ENCODE peak calls at places on chromosome 5, in seven cellular contexts. One of them, this sample, is unnamed.

GRCh38 chr5:170429014-170429413 is 39.8 kb upstream of the KCNMB1 start:
- DNase-seq in T-helper 2 cell: no peak
- DNase-seq in stimulated activated CD8-positive, alpha-beta memory T cell treated with anti-CD3 and anti-CD28 coated beads, Interleukin-2, amount 100 ng/mL, for 1 hour: no peak
- DNase-seq in hypothalamus: no peak
- DNase-seq in activated CD4-positive, CD25-positive, alpha-beta regulatory T cell: no peak
- DNase-seq in ELF-1: peak
- DNase-seq in activated naive CD8-positive, alpha-beta T cell treated with anti-CD3 and anti-CD28 coated beads, Interleukin-2, amount 50 U/mL, for 24 hours: no peak
- DNase-seq in this sample: no peak

GRCh38 chr5:145010834-145011233 is 824.3 kb downstream of the PRELID2 start:
- DNase-seq in activated CD4-positive, CD25-positive, alpha-beta regulatory T cell: no peak
- DNase-seq in stimulated activated CD8-positive, alpha-beta memory T cell treated with anti-CD3 and anti-CD28 coated beads, Interleukin-2, amount 100 ng/mL, for 1 hour: no peak
- DNase-seq in hypothalamus: no peak
- DNase-seq in ELF-1: no peak
- DNase-seq in activated naive CD8-positive, alpha-beta T cell treated with anti-CD3 and anti-CD28 coated beads, Interleukin-2, amount 50 U/mL, for 24 hours: no peak
- DNase-seq in T-helper 2 cell: no peak
- DNase-seq in this sample: no peak

GRCh38 chr5:115507682-115508081 is 36.9 kb downstream of the FEM1C start:
- DNase-seq in ELF-1: no peak
- DNase-seq in stimulated activated CD8-positive, alpha-beta memory T cell treated with anti-CD3 and anti-CD28 coated beads, Interleukin-2, amount 100 ng/mL, for 1 hour: no peak
- DNase-seq in hypothalamus: no peak
- DNase-seq in activated CD4-positive, CD25-positive, alpha-beta regulatory T cell: no peak
- DNase-seq in activated naive CD8-positive, alpha-beta T cell treated with anti-CD3 and anti-CD28 coated beads, Interleukin-2, amount 50 U/mL, for 24 hours: no peak
- DNase-seq in T-helper 2 cell: no peak
- DNase-seq in this sample: no peak

GRCh38 chr5:141477815-141478214 is 2.0 kb downstream of the PCDHGC3 start:
- DNase-seq in hypothalamus: no peak
- DNase-seq in activated CD4-positive, CD25-positive, alpha-beta regulatory T cell: no peak
- DNase-seq in stimulated activated CD8-positive, alpha-beta memory T cell treated with anti-CD3 and anti-CD28 coated beads, Interleukin-2, amount 100 ng/mL, for 1 hour: no peak
- DNase-seq in ELF-1: no peak
- DNase-seq in activated naive CD8-positive, alpha-beta T cell treated with anti-CD3 and anti-CD28 coated beads, Interleukin-2, amount 50 U/mL, for 24 hours: no peak
- DNase-seq in T-helper 2 cell: no peak
- DNase-seq in this sample: no peak

GRCh38 chr5:87195616-87196015 is 72.1 kb upstream of the RASA1 start:
- DNase-seq in stimulated activated CD8-positive, alpha-beta memory T cell treated with anti-CD3 and anti-CD28 coated beads, Interleukin-2, amount 100 ng/mL, for 1 hour: no peak
- DNase-seq in ELF-1: no peak
- DNase-seq in activated CD4-positive, CD25-positive, alpha-beta regulatory T cell: no peak
- DNase-seq in T-helper 2 cell: no peak
- DNase-seq in activated naive CD8-positive, alpha-beta T cell treated with anti-CD3 and anti-CD28 coated beads, Interleukin-2, amount 50 U/mL, for 24 hours: no peak
- DNase-seq in hypothalamus: no peak
- DNase-seq in this sample: no peak

GRCh38 chr5:175306381-175306780 is 137.6 kb downstream of the DRD1 start:
- DNase-seq in T-helper 2 cell: no peak
- DNase-seq in activated naive CD8-positive, alpha-beta T cell treated with anti-CD3 and anti-CD28 coated beads, Interleukin-2, amount 50 U/mL, for 24 hours: no peak
- DNase-seq in ELF-1: no peak
- DNase-seq in stimulated activated CD8-positive, alpha-beta memory T cell treated with anti-CD3 and anti-CD28 coated beads, Interleukin-2, amount 100 ng/mL, for 1 hour: no peak
- DNase-seq in activated CD4-positive, CD25-positive, alpha-beta regulatory T cell: no peak
- DNase-seq in hypothalamus: no peak
- DNase-seq in this sample: no peak

GRCh38 chr5:147400076-147400809 is 109.6 kb downstream of the DPYSL3 start:
- DNase-seq in activated CD4-positive, CD25-positive, alpha-beta regulatory T cell: no peak
- DNase-seq in ELF-1: no peak
- DNase-seq in activated naive CD8-positive, alpha-beta T cell treated with anti-CD3 and anti-CD28 coated beads, Interleukin-2, amount 50 U/mL, for 24 hours: no peak
- DNase-seq in stimulated activated CD8-positive, alpha-beta memory T cell treated with anti-CD3 and anti-CD28 coated beads, Interleukin-2, amount 100 ng/mL, for 1 hour: no peak
- DNase-seq in hypothalamus: no peak
- DNase-seq in T-helper 2 cell: no peak
- DNase-seq in this sample: no peak

GRCh38 chr5:17224858-17225436 is 7.5 kb downstream of the BASP1 start:
- DNase-seq in activated CD4-positive, CD25-positive, alpha-beta regulatory T cell: no peak
- DNase-seq in activated naive CD8-positive, alpha-beta T cell treated with anti-CD3 and anti-CD28 coated beads, Interleukin-2, amount 50 U/mL, for 24 hours: no peak
- DNase-seq in T-helper 2 cell: no peak
- DNase-seq in stimulated activated CD8-positive, alpha-beta memory T cell treated with anti-CD3 and anti-CD28 coated beads, Interleukin-2, amount 100 ng/mL, for 1 hour: no peak
- DNase-seq in ELF-1: no peak
- DNase-seq in hypothalamus: no peak
- DNase-seq in this sample: no peak

GRCh38 chr5:6125781-6126180 is 252.6 kb downstream of the MED10 start:
- DNase-seq in T-helper 2 cell: no peak
- DNase-seq in ELF-1: no peak
- DNase-seq in stimulated activated CD8-positive, alpha-beta memory T cell treated with anti-CD3 and anti-CD28 coated beads, Interleukin-2, amount 100 ng/mL, for 1 hour: no peak
- DNase-seq in activated naive CD8-positive, alpha-beta T cell treated with anti-CD3 and anti-CD28 coated beads, Interleukin-2, amount 50 U/mL, for 24 hours: no peak
- DNase-seq in activated CD4-positive, CD25-positive, alpha-beta regulatory T cell: no peak
- DNase-seq in hypothalamus: no peak
- DNase-seq in this sample: no peak

GRCh38 chr5:1883925-1884637 is 1.4 kb upstream of the IRX4 start:
- DNase-seq in activated naive CD8-positive, alpha-beta T cell treated with anti-CD3 and anti-CD28 coated beads, Interleukin-2, amount 50 U/mL, for 24 hours: no peak
- DNase-seq in ELF-1: peak
- DNase-seq in hypothalamus: no peak
- DNase-seq in stimulated activated CD8-positive, alpha-beta memory T cell treated with anti-CD3 and anti-CD28 coated beads, Interleukin-2, amount 100 ng/mL, for 1 hour: no peak
- DNase-seq in activated CD4-positive, CD25-positive, alpha-beta regulatory T cell: no peak
- DNase-seq in T-helper 2 cell: no peak
- DNase-seq in this sample: no peak

GRCh38 chr5:172029876-172030275 is 23.4 kb upstream of the FBXW11 start:
- DNase-seq in stimulated activated CD8-positive, alpha-beta memory T cell treated with anti-CD3 and anti-CD28 coated beads, Interleukin-2, amount 100 ng/mL, for 1 hour: no peak
- DNase-seq in T-helper 2 cell: no peak
- DNase-seq in activated naive CD8-positive, alpha-beta T cell treated with anti-CD3 and anti-CD28 coated beads, Interleukin-2, amount 50 U/mL, for 24 hours: no peak
- DNase-seq in hypothalamus: no peak
- DNase-seq in ELF-1: no peak
- DNase-seq in activated CD4-positive, CD25-positive, alpha-beta regulatory T cell: no peak
- DNase-seq in this sample: no peak

GRCh38 chr5:181037365-181037861 is 2.7 kb upstream of the BTNL9 start:
- DNase-seq in stimulated activated CD8-positive, alpha-beta memory T cell treated with anti-CD3 and anti-CD28 coated beads, Interleukin-2, amount 100 ng/mL, for 1 hour: no peak
- DNase-seq in ELF-1: no peak
- DNase-seq in hypothalamus: no peak
- DNase-seq in activated CD4-positive, CD25-positive, alpha-beta regulatory T cell: no peak
- DNase-seq in activated naive CD8-positive, alpha-beta T cell treated with anti-CD3 and anti-CD28 coated beads, Interleukin-2, amount 50 U/mL, for 24 hours: no peak
- DNase-seq in T-helper 2 cell: no peak
- DNase-seq in this sample: no peak

GRCh38 chr5:173616577-173617118 is at the start of gene BOD1:
- DNase-seq in activated CD4-positive, CD25-positive, alpha-beta regulatory T cell: peak
- DNase-seq in stimulated activated CD8-positive, alpha-beta memory T cell treated with anti-CD3 and anti-CD28 coated beads, Interleukin-2, amount 100 ng/mL, for 1 hour: peak
- DNase-seq in ELF-1: peak
- DNase-seq in activated naive CD8-positive, alpha-beta T cell treated with anti-CD3 and anti-CD28 coated beads, Interleukin-2, amount 50 U/mL, for 24 hours: peak
- DNase-seq in T-helper 2 cell: peak
- DNase-seq in hypothalamus: peak
- DNase-seq in this sample: peak

GRCh38 chr5:118531276-118531675 is 457.1 kb downstream of the DTWD2 start:
- DNase-seq in activated CD4-positive, CD25-positive, alpha-beta regulatory T cell: no peak
- DNase-seq in T-helper 2 cell: no peak
- DNase-seq in stimulated activated CD8-positive, alpha-beta memory T cell treated with anti-CD3 and anti-CD28 coated beads, Interleukin-2, amount 100 ng/mL, for 1 hour: no peak
- DNase-seq in ELF-1: no peak
- DNase-seq in hypothalamus: no peak
- DNase-seq in activated naive CD8-positive, alpha-beta T cell treated with anti-CD3 and anti-CD28 coated beads, Interleukin-2, amount 50 U/mL, for 24 hours: no peak
- DNase-seq in this sample: no peak

GRCh38 chr5:154366353-154366752 is 79.4 kb upstream of the SAP30L start:
- DNase-seq in activated naive CD8-positive, alpha-beta T cell treated with anti-CD3 and anti-CD28 coated beads, Interleukin-2, amount 50 U/mL, for 24 hours: no peak
- DNase-seq in activated CD4-positive, CD25-positive, alpha-beta regulatory T cell: no peak
- DNase-seq in hypothalamus: no peak
- DNase-seq in ELF-1: no peak
- DNase-seq in stimulated activated CD8-positive, alpha-beta memory T cell treated with anti-CD3 and anti-CD28 coated beads, Interleukin-2, amount 100 ng/mL, for 1 hour: no peak
- DNase-seq in T-helper 2 cell: no peak
- DNase-seq in this sample: no peak

GRCh38 chr5:85484982-85485574 is 1100.4 kb upstream of the EDIL3 start:
- DNase-seq in activated naive CD8-positive, alpha-beta T cell treated with anti-CD3 and anti-CD28 coated beads, Interleukin-2, amount 50 U/mL, for 24 hours: no peak
- DNase-seq in activated CD4-positive, CD25-positive, alpha-beta regulatory T cell: no peak
- DNase-seq in ELF-1: no peak
- DNase-seq in stimulated activated CD8-positive, alpha-beta memory T cell treated with anti-CD3 and anti-CD28 coated beads, Interleukin-2, amount 100 ng/mL, for 1 hour: no peak
- DNase-seq in hypothalamus: no peak
- DNase-seq in T-helper 2 cell: no peak
- DNase-seq in this sample: no peak

GRCh38 chr5:50711280-50711679 is 44.8 kb downstream of the PARP8 start:
- DNase-seq in stimulated activated CD8-positive, alpha-beta memory T cell treated with anti-CD3 and anti-CD28 coated beads, Interleukin-2, amount 100 ng/mL, for 1 hour: peak
- DNase-seq in hypothalamus: no peak
- DNase-seq in activated CD4-positive, CD25-positive, alpha-beta regulatory T cell: peak
- DNase-seq in T-helper 2 cell: peak
- DNase-seq in activated naive CD8-positive, alpha-beta T cell treated with anti-CD3 and anti-CD28 coated beads, Interleukin-2, amount 50 U/mL, for 24 hours: peak
- DNase-seq in ELF-1: no peak
- DNase-seq in this sample: no peak

GRCh38 chr5:56900858-56901578 is 8.4 kb upstream of the SETD9 start:
- DNase-seq in ELF-1: peak
- DNase-seq in T-helper 2 cell: peak
- DNase-seq in hypothalamus: no peak
- DNase-seq in activated naive CD8-positive, alpha-beta T cell treated with anti-CD3 and anti-CD28 coated beads, Interleukin-2, amount 50 U/mL, for 24 hours: no peak
- DNase-seq in activated CD4-positive, CD25-positive, alpha-beta regulatory T cell: no peak
- DNase-seq in stimulated activated CD8-positive, alpha-beta memory T cell treated with anti-CD3 and anti-CD28 coated beads, Interleukin-2, amount 100 ng/mL, for 1 hour: peak
- DNase-seq in this sample: no peak

GRCh38 chr5:59198365-59198764 is 615.5 kb downstream of the RAB3C start:
- DNase-seq in hypothalamus: no peak
- DNase-seq in activated CD4-positive, CD25-positive, alpha-beta regulatory T cell: no peak
- DNase-seq in stimulated activated CD8-positive, alpha-beta memory T cell treated with anti-CD3 and anti-CD28 coated beads, Interleukin-2, amount 100 ng/mL, for 1 hour: no peak
- DNase-seq in activated naive CD8-positive, alpha-beta T cell treated with anti-CD3 and anti-CD28 coated beads, Interleukin-2, amount 50 U/mL, for 24 hours: no peak
- DNase-seq in ELF-1: no peak
- DNase-seq in T-helper 2 cell: no peak
- DNase-seq in this sample: no peak

GRCh38 chr5:178839319-178839704 is 20.4 kb upstream of the ZNF354B start:
- DNase-seq in activated naive CD8-positive, alpha-beta T cell treated with anti-CD3 and anti-CD28 coated beads, Interleukin-2, amount 50 U/mL, for 24 hours: peak
- DNase-seq in stimulated activated CD8-positive, alpha-beta memory T cell treated with anti-CD3 and anti-CD28 coated beads, Interleukin-2, amount 100 ng/mL, for 1 hour: no peak
- DNase-seq in T-helper 2 cell: peak
- DNase-seq in ELF-1: peak
- DNase-seq in activated CD4-positive, CD25-positive, alpha-beta regulatory T cell: no peak
- DNase-seq in hypothalamus: no peak
- DNase-seq in this sample: no peak

GRCh38 chr5:129905467-129906176 is 1.4 kb downstream of the CHSY3 start:
- DNase-seq in activated CD4-positive, CD25-positive, alpha-beta regulatory T cell: no peak
- DNase-seq in stimulated activated CD8-positive, alpha-beta memory T cell treated with anti-CD3 and anti-CD28 coated beads, Interleukin-2, amount 100 ng/mL, for 1 hour: no peak
- DNase-seq in activated naive CD8-positive, alpha-beta T cell treated with anti-CD3 and anti-CD28 coated beads, Interleukin-2, amount 50 U/mL, for 24 hours: peak
- DNase-seq in ELF-1: peak
- DNase-seq in T-helper 2 cell: no peak
- DNase-seq in hypothalamus: peak
- DNase-seq in this sample: no peak

GRCh38 chr5:89241186-89241585 is 358.2 kb upstream of the MEF2C start:
- DNase-seq in T-helper 2 cell: no peak
- DNase-seq in hypothalamus: no peak
- DNase-seq in ELF-1: no peak
- DNase-seq in stimulated activated CD8-positive, alpha-beta memory T cell treated with anti-CD3 and anti-CD28 coated beads, Interleukin-2, amount 100 ng/mL, for 1 hour: no peak
- DNase-seq in activated naive CD8-positive, alpha-beta T cell treated with anti-CD3 and anti-CD28 coated beads, Interleukin-2, amount 50 U/mL, for 24 hours: no peak
- DNase-seq in activated CD4-positive, CD25-positive, alpha-beta regulatory T cell: no peak
- DNase-seq in this sample: no peak

GRCh38 chr5:102223542-102224444 is 72.3 kb downstream of the SLCO4C1 start:
- DNase-seq in stimulated activated CD8-positive, alpha-beta memory T cell treated with anti-CD3 and anti-CD28 coated beads, Interleukin-2, amount 100 ng/mL, for 1 hour: no peak
- DNase-seq in hypothalamus: no peak
- DNase-seq in ELF-1: no peak
- DNase-seq in T-helper 2 cell: no peak
- DNase-seq in activated naive CD8-positive, alpha-beta T cell treated with anti-CD3 and anti-CD28 coated beads, Interleukin-2, amount 50 U/mL, for 24 hours: no peak
- DNase-seq in activated CD4-positive, CD25-positive, alpha-beta regulatory T cell: no peak
- DNase-seq in this sample: no peak

GRCh38 chr5:18270635-18271338 is 636.5 kb downstream of the TAF11L14 start:
- DNase-seq in hypothalamus: no peak
- DNase-seq in ELF-1: no peak
- DNase-seq in activated naive CD8-positive, alpha-beta T cell treated with anti-CD3 and anti-CD28 coated beads, Interleukin-2, amount 50 U/mL, for 24 hours: no peak
- DNase-seq in T-helper 2 cell: no peak
- DNase-seq in activated CD4-positive, CD25-positive, alpha-beta regulatory T cell: no peak
- DNase-seq in stimulated activated CD8-positive, alpha-beta memory T cell treated with anti-CD3 and anti-CD28 coated beads, Interleukin-2, amount 100 ng/mL, for 1 hour: no peak
- DNase-seq in this sample: no peak

GRCh38 chr5:51326844-51327243 is 56.4 kb upstream of the ISL1 start:
- DNase-seq in T-helper 2 cell: no peak
- DNase-seq in activated CD4-positive, CD25-positive, alpha-beta regulatory T cell: no peak
- DNase-seq in activated naive CD8-positive, alpha-beta T cell treated with anti-CD3 and anti-CD28 coated beads, Interleukin-2, amount 50 U/mL, for 24 hours: no peak
- DNase-seq in stimulated activated CD8-positive, alpha-beta memory T cell treated with anti-CD3 and anti-CD28 coated beads, Interleukin-2, amount 100 ng/mL, for 1 hour: no peak
- DNase-seq in hypothalamus: no peak
- DNase-seq in ELF-1: no peak
- DNase-seq in this sample: no peak

GRCh38 chr5:167578977-167579700 is 712.3 kb upstream of the WWC1 start:
- DNase-seq in activated CD4-positive, CD25-positive, alpha-beta regulatory T cell: no peak
- DNase-seq in ELF-1: no peak
- DNase-seq in hypothalamus: no peak
- DNase-seq in activated naive CD8-positive, alpha-beta T cell treated with anti-CD3 and anti-CD28 coated beads, Interleukin-2, amount 50 U/mL, for 24 hours: no peak
- DNase-seq in stimulated activated CD8-positive, alpha-beta memory T cell treated with anti-CD3 and anti-CD28 coated beads, Interleukin-2, amount 100 ng/mL, for 1 hour: no peak
- DNase-seq in T-helper 2 cell: no peak
- DNase-seq in this sample: no peak

GRCh38 chr5:145941677-145942130 is 5.3 kb downstream of the SH3RF2 start:
- DNase-seq in stimulated activated CD8-positive, alpha-beta memory T cell treated with anti-CD3 and anti-CD28 coated beads, Interleukin-2, amount 100 ng/mL, for 1 hour: no peak
- DNase-seq in hypothalamus: no peak
- DNase-seq in T-helper 2 cell: no peak
- DNase-seq in activated naive CD8-positive, alpha-beta T cell treated with anti-CD3 and anti-CD28 coated beads, Interleukin-2, amount 50 U/mL, for 24 hours: no peak
- DNase-seq in ELF-1: no peak
- DNase-seq in activated CD4-positive, CD25-positive, alpha-beta regulatory T cell: no peak
- DNase-seq in this sample: no peak

GRCh38 chr5:139459451-139459934 is 3.0 kb downstream of the ECSCR start:
- DNase-seq in hypothalamus: no peak
- DNase-seq in activated naive CD8-positive, alpha-beta T cell treated with anti-CD3 and anti-CD28 coated beads, Interleukin-2, amount 50 U/mL, for 24 hours: peak
- DNase-seq in stimulated activated CD8-positive, alpha-beta memory T cell treated with anti-CD3 and anti-CD28 coated beads, Interleukin-2, amount 100 ng/mL, for 1 hour: no peak
- DNase-seq in ELF-1: peak
- DNase-seq in T-helper 2 cell: no peak
- DNase-seq in activated CD4-positive, CD25-positive, alpha-beta regulatory T cell: no peak
- DNase-seq in this sample: no peak

This sample was measured in SIG-M5.